ENCODE peak calls at places on chromosome 1, in seven cellular contexts. C is heart left ventricle, E is pancreas, Q is GM23248, O is heart right ventricle, Y is small intestine, D is spleen. M is an unnamed sample. For H3K9me3 and H3K4me1, the result is how much of the 10 kb centered on the place peaks cover.

GRCh38 chr1:50968884-50969610 is 998 bp upstream of the CDKN2C start:
- DNase-seq in C (peak), E (peak), Q (peak), O (peak), Y (peak), D (peak), M (peak)

GRCh38 chr1:51421961-51422360 is 91.6 kb upstream of the TTC39A start:
- DNase-seq in C (no peak), E (no peak), Q (peak), O (no peak), Y (peak), D (no peak), M (no peak)

GRCh38 chr1:198107041-198107440 is 49.8 kb upstream of the NEK7 start:
- DNase-seq in C (no peak), E (no peak), Q (peak), O (no peak), Y (no peak), D (no peak), M (no peak)

GRCh38 chr1:63537940-63538339 is 14.6 kb downstream of the EFCAB7 start:
- DNase-seq in C (no peak), E (no peak), Q (peak), O (no peak), Y (no peak), D (no peak), M (no peak)

GRCh38 chr1:46011121-46011695 is 121.2 kb downstream of the PIK3R3 start:
- DNase-seq in C (no peak), E (no peak), Q (no peak), O (no peak), Y (no peak), D (no peak), M (no peak)

GRCh38 chr1:79312438-79312837 is 305.9 kb upstream of the ADGRL4 start:
- DNase-seq in C (no peak), E (no peak), Q (no peak), O (no peak), Y (no peak), D (no peak), M (no peak)

GRCh38 chr1:65001238-65001792 is 35.0 kb upstream of the JAK1 start:
- DNase-seq in C (peak), E (peak), Q (peak), O (peak), Y (no peak), D (peak), M (peak)

GRCh38 chr1:45854724-45855123 is 51.3 kb downstream of the MAST2 start:
- DNase-seq in C (no peak), E (no peak), Q (no peak), O (no peak), Y (no peak), D (no peak), M (no peak)

GRCh38 chr1:20255666-20256065 is 35.0 kb upstream of the VWA5B1 start:
- DNase-seq in C (no peak), E (no peak), Q (peak), O (no peak), Y (peak), D (no peak), M (no peak)

GRCh38 chr1:56872597-56872996 is 18.0 kb downstream of the C8A start:
- DNase-seq in C (no peak), E (no peak), Q (peak), O (no peak), Y (no peak), D (no peak), M (no peak)

GRCh38 chr1:32681501-32681900 is 21.1 kb downstream of the SYNC start:
- DNase-seq in C (no peak), E (no peak), Q (no peak), O (no peak), Y (no peak), D (no peak), M (no peak)

GRCh38 chr1:111441573-111442192 is 7.4 kb downstream of the WDR77 start:
- DNase-seq in C (no peak), E (no peak), Q (peak), O (no peak), Y (peak), D (peak), M (no peak)

GRCh38 chr1:18882511-18882910 is 19.8 kb downstream of the ALDH4A1 start:
- DNase-seq in C (no peak), E (no peak), Q (peak), O (no peak), Y (no peak), D (no peak), M (no peak)

GRCh38 chr1:210027994-210028393 is 90.0 kb downstream of the SYT14 start:
- DNase-seq in C (no peak), E (no peak), Q (no peak), O (no peak), Y (no peak), D (no peak), M (no peak)

GRCh38 chr1:3164671-3165070 is 95.7 kb downstream of the PRDM16 start:
- DNase-seq in C (no peak), E (no peak), Q (no peak), O (no peak), Y (no peak), D (no peak), M (no peak)
- H3K9me3 ChIP-seq in C (under half), E (under half), Q (under half), O (under half), Y (under half), D (under half), M (under half)

GRCh38 chr1:15155760-15156743 is 2.5 kb downstream of the TMEM51 start:
- DNase-seq in C (no peak), E (peak), Q (no peak), O (no peak), Y (no peak), D (no peak), M (no peak)

GRCh38 chr1:15156807-15157380 is 3.3 kb downstream of the TMEM51 start:
- DNase-seq in C (no peak), E (peak), Q (no peak), O (no peak), Y (no peak), D (no peak), M (no peak)

GRCh38 chr1:15158506-15159165 is 5.1 kb downstream of the TMEM51 start:
- DNase-seq in C (no peak), E (no peak), Q (peak), O (no peak), Y (no peak), D (no peak), M (no peak)

GRCh38 chr1:15159166-15159555 is 5.6 kb downstream of the TMEM51 start:
- DNase-seq in C (no peak), E (no peak), Q (no peak), O (no peak), Y (no peak), D (no peak), M (no peak)

GRCh38 chr1:15157524-15158399 is 4.2 kb downstream of the TMEM51 start:
- DNase-seq in C (no peak), E (no peak), Q (no peak), O (no peak), Y (peak), D (no peak), M (no peak)
- H3K4me1 ChIP-seq in C (under half), E (under half), Q (under half), O (under half), Y (under half), D (half or more), M (under half)

GRCh38 chr1:106480629-106481028 is 575.8 kb upstream of the PRMT6 start:
- DNase-seq in C (no peak), E (no peak), Q (no peak), O (no peak), Y (no peak), D (no peak), M (no peak)
- H3K9me3 ChIP-seq in C (under half), E (under half), Q (under half), O (under half), Y (under half), D (under half), M (under half)

GRCh38 chr1:40836283-40836682 is 25.9 kb downstream of the CITED4 start:
- DNase-seq in C (no peak), E (no peak), Q (no peak), O (no peak), Y (no peak), D (no peak), M (no peak)
- H3K4me1 ChIP-seq in C (under half), E (under half), Q (under half), O (under half), Y (under half), D (under half), M (under half)

DNA sequence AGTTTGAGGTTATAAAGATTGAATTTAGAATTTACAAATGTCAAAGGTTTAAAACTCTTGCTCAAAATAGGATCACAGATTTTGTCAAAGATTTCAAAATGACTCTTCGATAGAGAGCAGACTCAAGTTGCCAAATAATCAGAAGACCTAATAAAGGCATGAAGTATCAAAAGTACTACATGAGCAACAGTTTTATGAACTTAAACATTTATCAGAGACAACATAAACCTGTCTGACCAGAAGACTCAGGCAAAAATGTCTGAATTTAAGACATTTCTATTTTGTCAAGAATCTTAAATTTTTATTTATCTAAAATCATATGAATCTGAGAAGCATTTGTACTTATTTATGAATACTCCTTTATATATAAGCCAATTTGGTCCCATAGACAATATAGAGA is 330.9 kb downstream of the PTPRU start:
- DNase-seq in C (no peak), E (no peak), Q (no peak), O (no peak), Y (no peak), D (no peak), M (no peak)
- H3K9me3 ChIP-seq in C (half or more), E (under half), Q (under half), O (half or more), Y (under half), D (half or more), M (under half)

GRCh38 chr1:234725177-234726132 is 115.5 kb upstream of the IRF2BP2 start:
- DNase-seq in C (no peak), E (no peak), Q (peak), O (peak), Y (peak), D (no peak), M (peak)
- H3K4me1 ChIP-seq in C (half or more), E (under half), Q (under half), O (half or more), Y (under half), D (half or more), M (half or more)

GRCh38 chr1:160496334-160496733 is 26.7 kb downstream of the SLAMF6 start:
- DNase-seq in C (no peak), E (no peak), Q (no peak), O (no peak), Y (no peak), D (no peak), M (no peak)
- H3K9me3 ChIP-seq in C (under half), E (under half), Q (under half), O (under half), Y (under half), D (under half), M (under half)

GRCh38 chr1:165494949-165495810 is 48.6 kb upstream of the LRRC52 start:
- DNase-seq in C (no peak), E (no peak), Q (no peak), O (no peak), Y (no peak), D (no peak), M (no peak)
- H3K4me1 ChIP-seq in C (under half), E (under half), Q (under half), O (under half), Y (under half), D (under half), M (under half)

DNA sequence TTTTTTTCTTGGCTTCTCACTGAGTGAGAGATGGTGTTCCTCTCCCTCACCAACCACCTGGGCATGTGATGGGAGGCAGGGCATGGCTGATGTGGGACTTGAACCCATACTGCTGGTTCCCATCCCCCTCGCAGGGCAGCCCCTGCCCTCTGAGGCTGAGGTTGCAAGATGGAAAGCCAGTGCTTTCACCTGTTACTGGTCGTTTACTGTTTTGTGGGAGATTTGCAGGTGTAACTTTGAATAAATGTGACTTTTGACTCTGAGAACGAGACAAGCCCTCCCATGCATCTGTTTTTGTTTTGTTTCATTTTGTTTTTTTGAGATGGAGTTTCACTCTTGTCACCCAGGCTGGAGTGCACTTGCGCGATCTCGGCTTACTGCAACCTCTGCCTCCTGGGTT is 21.6 kb downstream of the C1orf167 start:
- DNase-seq in C (no peak), E (no peak), Q (no peak), O (no peak), Y (no peak), D (no peak), M (no peak)
- H3K9me3 ChIP-seq in C (under half), E (under half), Q (under half), O (under half), Y (under half), D (under half), M (under half)

M was measured in kidney.